ENCODE peak calls at places on chromosomes 2 and 18, in ten cellular contexts. One of them, this sample, is unnamed. For H3K4me1, the result is how much of the 10 kb centered on the place peaks cover.

GRCh38 chr2:101356486-101356885 is 30.8 kb downstream of the CREG2 start:
- DNase-seq in A549: no peak
- DNase-seq in IMR-90: peak
- DNase-seq in spleen: no peak
- DNase-seq in body of pancreas: no peak
- DNase-seq in stomach: no peak
- DNase-seq in GM12878: no peak
- DNase-seq in tibial nerve: no peak
- DNase-seq in sigmoid colon: no peak
- DNase-seq in heart left ventricle: no peak
- DNase-seq in this sample: no peak

GRCh38 chr2:160635488-160635887 is 141.9 kb upstream of the RBMS1 start:
- DNase-seq in A549: no peak
- DNase-seq in IMR-90: peak
- DNase-seq in spleen: no peak
- DNase-seq in body of pancreas: no peak
- DNase-seq in stomach: no peak
- DNase-seq in GM12878: no peak
- DNase-seq in tibial nerve: no peak
- DNase-seq in sigmoid colon: no peak
- DNase-seq in heart left ventricle: peak
- DNase-seq in this sample: peak

GRCh38 chr2:208222351-208222750 is 32.5 kb downstream of the IDH1 start:
- DNase-seq in A549: no peak
- DNase-seq in IMR-90: peak
- DNase-seq in spleen: no peak
- DNase-seq in body of pancreas: no peak
- DNase-seq in stomach: no peak
- DNase-seq in GM12878: no peak
- DNase-seq in tibial nerve: no peak
- DNase-seq in sigmoid colon: no peak
- DNase-seq in heart left ventricle: no peak
- DNase-seq in this sample: no peak

GRCh38 chr18:46324556-46324955 is 220.4 kb downstream of the HAUS1 start:
- DNase-seq in A549: peak
- DNase-seq in IMR-90: peak
- DNase-seq in spleen: no peak
- DNase-seq in body of pancreas: no peak
- DNase-seq in stomach: no peak
- DNase-seq in GM12878: no peak
- DNase-seq in tibial nerve: no peak
- DNase-seq in sigmoid colon: no peak
- DNase-seq in heart left ventricle: no peak
- DNase-seq in this sample: no peak

GRCh38 chr18:59033361-59033760 is 106.3 kb upstream of the SEC11C start:
- DNase-seq in A549: no peak
- DNase-seq in IMR-90: peak
- DNase-seq in spleen: no peak
- DNase-seq in body of pancreas: no peak
- DNase-seq in stomach: no peak
- DNase-seq in GM12878: no peak
- DNase-seq in tibial nerve: no peak
- DNase-seq in sigmoid colon: no peak
- DNase-seq in heart left ventricle: no peak
- DNase-seq in this sample: no peak

GRCh38 chr18:5527603-5528002 is 16.2 kb downstream of the EPB41L3 start:
- DNase-seq in A549: no peak
- DNase-seq in IMR-90: peak
- DNase-seq in spleen: no peak
- DNase-seq in body of pancreas: peak
- DNase-seq in stomach: no peak
- DNase-seq in GM12878: no peak
- DNase-seq in tibial nerve: peak
- DNase-seq in sigmoid colon: peak
- DNase-seq in heart left ventricle: peak
- DNase-seq in this sample: no peak

GRCh38 chr2:24231461-24231881 is 56.6 kb downstream of the FAM228A start:
- DNase-seq in A549: no peak
- DNase-seq in IMR-90: peak
- DNase-seq in spleen: no peak
- DNase-seq in body of pancreas: no peak
- DNase-seq in stomach: no peak
- DNase-seq in GM12878: no peak
- DNase-seq in tibial nerve: no peak
- DNase-seq in sigmoid colon: no peak
- DNase-seq in heart left ventricle: no peak
- DNase-seq in this sample: no peak

GRCh38 chr2:229387815-229388214 is 116.7 kb upstream of the PID1 start:
- DNase-seq in A549: no peak
- DNase-seq in IMR-90: no peak
- DNase-seq in spleen: no peak
- DNase-seq in body of pancreas: no peak
- DNase-seq in stomach: no peak
- DNase-seq in GM12878: no peak
- DNase-seq in tibial nerve: no peak
- DNase-seq in sigmoid colon: no peak
- DNase-seq in heart left ventricle: no peak
- DNase-seq in this sample: no peak

GRCh38 chr2:105294844-105295481 is 34.6 kb downstream of the TGFBRAP1 start:
- DNase-seq in A549: peak
- DNase-seq in IMR-90: peak
- DNase-seq in spleen: no peak
- DNase-seq in body of pancreas: peak
- DNase-seq in stomach: peak
- DNase-seq in GM12878: no peak
- DNase-seq in tibial nerve: no peak
- DNase-seq in sigmoid colon: no peak
- DNase-seq in heart left ventricle: peak
- DNase-seq in this sample: peak

GRCh38 chr18:63454497-63454896 is 22.3 kb upstream of the SERPINB5 start:
- DNase-seq in A549: peak
- DNase-seq in IMR-90: no peak
- DNase-seq in spleen: no peak
- DNase-seq in body of pancreas: no peak
- DNase-seq in stomach: no peak
- DNase-seq in GM12878: no peak
- DNase-seq in tibial nerve: no peak
- DNase-seq in sigmoid colon: no peak
- DNase-seq in heart left ventricle: no peak
- DNase-seq in this sample: no peak

GRCh38 chr2:53568463-53568862 is 199.1 kb upstream of the CHAC2 start:
- DNase-seq in A549: no peak
- DNase-seq in IMR-90: peak
- DNase-seq in spleen: no peak
- DNase-seq in body of pancreas: no peak
- DNase-seq in stomach: no peak
- DNase-seq in GM12878: no peak
- DNase-seq in tibial nerve: no peak
- DNase-seq in sigmoid colon: no peak
- DNase-seq in heart left ventricle: no peak
- DNase-seq in this sample: no peak

GRCh38 chr2:33032245-33032644 is 85.5 kb downstream of the LTBP1 start:
- DNase-seq in A549: no peak
- DNase-seq in IMR-90: no peak
- DNase-seq in spleen: no peak
- DNase-seq in body of pancreas: no peak
- DNase-seq in stomach: no peak
- DNase-seq in GM12878: no peak
- DNase-seq in tibial nerve: no peak
- DNase-seq in sigmoid colon: no peak
- DNase-seq in heart left ventricle: no peak
- DNase-seq in this sample: no peak

GRCh38 chr2:127154985-127155650 is 48.2 kb upstream of the BIN1 start:
- DNase-seq in A549: no peak
- DNase-seq in IMR-90: peak
- DNase-seq in spleen: no peak
- DNase-seq in body of pancreas: no peak
- DNase-seq in stomach: no peak
- DNase-seq in GM12878: no peak
- DNase-seq in tibial nerve: no peak
- DNase-seq in sigmoid colon: peak
- DNase-seq in heart left ventricle: no peak
- DNase-seq in this sample: no peak

DNA sequence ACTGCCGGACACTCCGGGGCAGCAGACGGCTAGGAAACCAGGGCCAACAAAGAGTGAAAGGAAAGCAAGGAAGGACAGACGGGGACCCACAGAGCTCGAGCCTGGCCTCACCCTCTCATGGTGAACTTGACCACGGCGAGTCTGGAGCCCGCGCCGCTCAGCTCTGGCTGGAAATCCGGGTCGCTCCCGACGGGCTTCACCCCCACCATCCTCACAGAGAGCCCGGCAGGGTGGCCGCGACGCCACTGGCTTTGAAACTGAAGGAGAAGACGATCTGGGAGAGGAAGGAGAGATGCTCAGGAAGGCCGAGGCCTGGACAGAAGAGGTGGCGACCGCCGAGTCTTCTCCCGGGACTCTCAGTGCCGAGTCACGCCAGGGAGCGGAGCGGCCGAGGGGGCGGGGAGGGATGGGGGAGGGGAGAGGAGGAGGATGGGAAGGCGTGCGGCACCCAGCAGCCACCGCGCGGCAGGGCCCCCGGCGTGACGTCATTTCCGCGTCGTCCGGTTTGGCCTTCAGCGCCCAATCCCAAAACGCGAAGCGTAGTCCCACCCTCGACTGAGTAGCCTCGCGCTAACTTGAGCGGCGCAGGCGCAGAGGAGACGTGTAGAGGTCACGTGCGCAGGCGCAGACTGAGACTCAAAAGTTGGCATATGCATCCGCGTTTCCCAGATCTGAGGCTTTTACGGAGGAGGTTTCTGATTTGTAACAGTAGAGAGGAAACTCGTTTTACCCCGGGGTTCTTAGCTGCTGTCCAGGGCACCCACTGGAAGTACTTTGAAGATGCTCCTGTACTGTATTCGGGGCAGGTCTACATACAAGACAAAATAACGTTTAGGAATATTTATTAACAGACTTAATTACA is at the start of gene TXNL1:
- DNase-seq in A549: peak
- DNase-seq in IMR-90: peak
- DNase-seq in spleen: peak
- DNase-seq in body of pancreas: peak
- DNase-seq in stomach: peak
- DNase-seq in GM12878: peak
- DNase-seq in tibial nerve: peak
- DNase-seq in sigmoid colon: peak
- DNase-seq in heart left ventricle: peak
- DNase-seq in this sample: peak
- TF ChIP-seq POLR2A in A549: peak
- TF ChIP-seq POLR2A in IMR-90: peak
- TF ChIP-seq POLR2A in spleen: peak
- TF ChIP-seq POLR2A in body of pancreas: peak
- TF ChIP-seq POLR2A in stomach: peak
- TF ChIP-seq POLR2A in GM12878: peak
- TF ChIP-seq POLR2A in tibial nerve: peak
- TF ChIP-seq POLR2A in sigmoid colon: peak
- TF ChIP-seq POLR2A in heart left ventricle: no peak
- TF ChIP-seq POLR2A in this sample: peak

DNA sequence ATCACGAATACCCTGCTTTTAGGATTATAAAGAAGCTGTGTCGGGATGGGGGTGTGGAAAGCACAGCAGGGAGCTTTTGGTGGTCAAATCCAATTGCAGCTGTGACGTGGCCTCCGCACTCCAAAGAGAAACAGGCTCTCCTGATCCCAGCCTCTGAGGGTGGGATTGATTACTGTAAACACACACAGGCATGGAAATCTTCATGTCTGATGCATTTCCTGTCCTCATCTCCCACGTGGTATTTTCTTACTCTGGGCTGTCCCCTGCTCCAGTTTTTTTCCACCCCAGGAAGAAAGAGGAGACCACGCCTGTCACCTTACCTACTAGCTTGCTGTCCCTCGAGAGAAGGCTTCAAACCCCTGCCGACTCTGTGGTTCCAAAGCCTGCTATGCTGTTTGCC is 22.7 kb downstream of the RNF152 start:
- DNase-seq in A549: no peak
- DNase-seq in IMR-90: peak
- DNase-seq in spleen: no peak
- DNase-seq in body of pancreas: no peak
- DNase-seq in stomach: no peak
- DNase-seq in GM12878: no peak
- DNase-seq in tibial nerve: no peak
- DNase-seq in sigmoid colon: no peak
- DNase-seq in heart left ventricle: no peak
- DNase-seq in this sample: no peak
- H3K27ac ChIP-seq in A549: no peak
- H3K27ac ChIP-seq in IMR-90: peak
- H3K27ac ChIP-seq in spleen: no peak
- H3K27ac ChIP-seq in body of pancreas: no peak
- H3K27ac ChIP-seq in stomach: peak
- H3K27ac ChIP-seq in GM12878: no peak
- H3K27ac ChIP-seq in tibial nerve: no peak
- H3K27ac ChIP-seq in sigmoid colon: no peak
- H3K27ac ChIP-seq in heart left ventricle: no peak
- H3K27ac ChIP-seq in this sample: no peak

DNA sequence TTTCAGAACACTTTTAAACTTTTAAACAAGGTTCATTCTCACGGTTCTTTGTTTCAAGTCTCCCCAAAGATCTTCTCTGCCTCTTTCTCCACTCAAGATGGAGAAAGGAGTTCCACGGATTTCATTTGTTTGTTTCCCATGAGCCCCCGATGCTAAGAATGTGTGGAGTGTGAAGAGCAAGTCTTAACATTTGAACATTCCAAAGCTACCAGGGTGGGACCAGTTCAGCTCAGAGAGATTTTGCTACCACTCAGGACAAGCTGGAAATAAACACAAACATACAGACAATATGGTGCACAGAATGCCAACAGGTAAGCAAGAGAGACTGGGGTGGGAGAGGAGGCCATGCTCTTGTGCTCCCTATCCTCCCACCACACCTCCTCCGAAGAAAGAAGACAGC is 56.7 kb downstream of the SPRED2 start:
- DNase-seq in A549: no peak
- DNase-seq in IMR-90: no peak
- DNase-seq in spleen: no peak
- DNase-seq in body of pancreas: no peak
- DNase-seq in stomach: no peak
- DNase-seq in GM12878: no peak
- DNase-seq in tibial nerve: no peak
- DNase-seq in sigmoid colon: no peak
- DNase-seq in heart left ventricle: no peak
- DNase-seq in this sample: no peak
- H3K4me1 ChIP-seq in A549: half or more
- H3K4me1 ChIP-seq in IMR-90: under half
- H3K4me1 ChIP-seq in spleen: under half
- H3K4me1 ChIP-seq in body of pancreas: under half
- H3K4me1 ChIP-seq in stomach: under half
- H3K4me1 ChIP-seq in GM12878: under half
- H3K4me1 ChIP-seq in tibial nerve: half or more
- H3K4me1 ChIP-seq in sigmoid colon: under half
- H3K4me1 ChIP-seq in heart left ventricle: under half
- H3K4me1 ChIP-seq in this sample: under half

DNA sequence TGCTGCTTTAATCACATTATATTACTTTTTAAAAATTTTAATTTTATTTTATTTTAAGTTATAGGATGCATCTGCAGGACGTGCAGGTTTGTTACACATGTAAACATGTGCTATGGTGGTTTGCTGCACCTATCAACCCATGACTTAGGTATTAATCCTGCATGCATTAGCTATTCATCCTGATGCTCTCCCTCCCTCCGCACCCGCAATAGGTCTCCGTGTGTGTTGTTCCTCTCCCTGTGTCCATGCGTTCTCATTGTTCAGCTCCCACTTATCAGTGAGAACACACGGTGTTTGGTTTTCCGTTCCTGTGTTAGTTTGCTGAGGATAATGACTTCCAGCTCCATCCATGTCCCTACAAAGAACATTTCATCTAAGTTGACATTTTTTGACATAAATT is 283.2 kb downstream of the CYRIA start:
- DNase-seq in A549: no peak
- DNase-seq in IMR-90: no peak
- DNase-seq in spleen: no peak
- DNase-seq in body of pancreas: no peak
- DNase-seq in stomach: no peak
- DNase-seq in GM12878: no peak
- DNase-seq in tibial nerve: no peak
- DNase-seq in sigmoid colon: no peak
- DNase-seq in heart left ventricle: no peak
- DNase-seq in this sample: no peak
- TF ChIP-seq POLR2A in A549: no peak
- TF ChIP-seq POLR2A in IMR-90: no peak
- TF ChIP-seq POLR2A in spleen: no peak
- TF ChIP-seq POLR2A in body of pancreas: no peak
- TF ChIP-seq POLR2A in stomach: no peak
- TF ChIP-seq POLR2A in GM12878: no peak
- TF ChIP-seq POLR2A in tibial nerve: no peak
- TF ChIP-seq POLR2A in sigmoid colon: no peak
- TF ChIP-seq POLR2A in heart left ventricle: no peak
- TF ChIP-seq POLR2A in this sample: no peak